ENCODE peak calls at places on chromosomes 6 and 20, in four cellular contexts. H, L, S and P are unnamed samples.
A peak's percentile ranks its signal among the peaks of the same experiment; 100 is the strongest.

GRCh38 chr20:4722993-4723392 is 1.3 kb downstream of the PRND start:
- DNase-seq in S (no peak), H (no peak), L (no peak), P (no peak)

GRCh38 chr6:25359191-25359861 is 80.2 kb downstream of the CARMIL1 start:
- DNase-seq in L (peak; percentile 85), S (no peak), H (no peak), P (peak; percentile 79)

GRCh38 chr6:41053056-41053455 is at the start of gene APOBEC2:
- DNase-seq in H (no peak), S (no peak), L (no peak), P (no peak)

GRCh38 chr20:29409833-29410804 is 1847.3 kb upstream of the DEFB115 start:
- DNase-seq in L (no peak), S (no peak), H (peak; percentile 82), P (no peak)

GRCh38 chr20:25738198-25738597 is 41.5 kb upstream of the ZNF337 start:
- DNase-seq in H (no peak), S (no peak), L (peak; percentile 13), P (no peak)

GRCh38 chr6:130758818-130759217 is 68.4 kb upstream of the SMLR1 start:
- DNase-seq in S (no peak), H (no peak), L (no peak), P (no peak)

GRCh38 chr20:52914870-52915269 is 57.3 kb upstream of the TSHZ2 start:
- DNase-seq in L (no peak), H (no peak), S (no peak), P (no peak)

GRCh38 chr20:43984587-43984986 is 69.9 kb downstream of the TOX2 start:
- DNase-seq in S (no peak), L (no peak), H (no peak), P (no peak)

GRCh38 chr6:87334683-87335082 is 5.6 kb upstream of the GJB7 start:
- DNase-seq in S (no peak), H (no peak), L (no peak), P (no peak)

GRCh38 chr20:36145877-36146707 is 8.4 kb upstream of the EPB41L1 start:
- DNase-seq in L (peak; percentile 23), H (peak; percentile 47), S (no peak), P (peak; percentile 81)

GRCh38 chr6:1686117-1687098 is 76.7 kb downstream of the FOXC1 start:
- DNase-seq in L (peak; percentile 99), H (no peak), S (no peak), P (peak; percentile 84)

GRCh38 chr6:139540276-139540675 is 165.8 kb upstream of the CITED2 start:
- DNase-seq in S (no peak), H (no peak), L (peak; percentile 64), P (peak; percentile 49)

GRCh38 chr20:57547250-57547649 is 13.7 kb upstream of the PCK1 start:
- DNase-seq in L (peak; percentile 6), S (no peak), H (no peak), P (no peak)

GRCh38 chr20:1333462-1334369 is 4.8 kb upstream of the SDCBP2 start:
- DNase-seq in H (no peak), L (no peak), S (no peak), P (no peak)

GRCh38 chr20:11170565-11170964 is 496.8 kb upstream of the JAG1 start:
- DNase-seq in S (no peak), H (no peak), L (peak; percentile 35), P (no peak)

GRCh38 chr20:2509794-2510193 is 1.1 kb upstream of the ZNF343 start:
- DNase-seq in L (no peak), S (no peak), H (no peak), P (no peak)

GRCh38 chr20:58597021-58597940 is 53.8 kb upstream of the STX16 start:
- DNase-seq in S (peak; percentile 32), L (peak; percentile 21), H (no peak), P (peak; percentile 70)

GRCh38 chr6:24574809-24575208 is 71.2 kb downstream of the KIAA0319 start:
- DNase-seq in S (no peak), L (no peak), H (no peak), P (no peak)

GRCh38 chr20:58854638-58855471 is 2.3 kb downstream of the GNAS start:
- DNase-seq in S (no peak), L (no peak), H (peak; percentile 55), P (no peak)

GRCh38 chr6:134938896-134939295 is 11.0 kb downstream of the ALDH8A1 start:
- DNase-seq in L (peak; percentile 4), H (no peak), S (no peak), P (no peak)

GRCh38 chr6:40917603-40918002 is 121.4 kb downstream of the UNC5CL start:
- DNase-seq in S (no peak), L (no peak), H (no peak), P (no peak)

GRCh38 chr6:39961178-39961577 is 26.9 kb upstream of the MOCS1 start:
- DNase-seq in H (no peak), L (peak; percentile 5), S (no peak), P (no peak)

GRCh38 chr6:105192707-105193465 is 13.1 kb upstream of the POPDC3 start:
- DNase-seq in S (no peak), L (peak; percentile 82), H (no peak), P (no peak)

GRCh38 chr6:106446287-106446885 is 85.9 kb downstream of the CRYBG1 start:
- DNase-seq in H (no peak), S (no peak), L (no peak), P (no peak)

GRCh38 chr20:38625896-38626295 is 24.3 kb downstream of the ARHGAP40 start:
- DNase-seq in S (no peak), H (no peak), L (no peak), P (no peak)

GRCh38 chr20:1376453-1377270 is 16.2 kb downstream of the FKBP1A start:
- DNase-seq in S (no peak), L (no peak), H (no peak), P (peak; percentile 66)

GRCh38 chr6:38279945-38280588 is 359.7 kb downstream of the BTBD9 start:
- DNase-seq in S (no peak), H (no peak), L (no peak), P (no peak)

GRCh38 chr6:134703206-134703605 is 246.7 kb downstream of the ALDH8A1 start:
- DNase-seq in H (no peak), S (no peak), L (no peak), P (no peak)

GRCh38 chr20:40319741-40320499 is 369.1 kb downstream of the MAFB start:
- DNase-seq in H (no peak), S (no peak), L (no peak), P (no peak)

GRCh38 chr20:40869416-40870147 is 159.0 kb upstream of the TOP1 start:
- DNase-seq in H (no peak), L (no peak), S (peak; percentile 15), P (no peak)

GRCh38 chr6:71727632-71728294 is 158.6 kb upstream of the RIMS1 start:
- DNase-seq in S (no peak), H (no peak), L (no peak), P (no peak)

GRCh38 chr6:71726121-71726520 is 160.2 kb upstream of the RIMS1 start:
- DNase-seq in H (no peak), L (no peak), S (no peak), P (no peak)

GRCh38 chr6:71724456-71725180 is 161.7 kb upstream of the RIMS1 start:
- DNase-seq in H (no peak), L (peak; percentile 25), S (no peak), P (no peak)

GRCh38 chr6:71733970-71734899 is 152.1 kb upstream of the RIMS1 start:
- DNase-seq in S (no peak), L (peak; percentile 37), H (no peak), P (no peak)

GRCh38 chr6:71730284-71730683 is 156.1 kb upstream of the RIMS1 start:
- DNase-seq in S (no peak), L (no peak), H (no peak), P (no peak)
- H3K27ac ChIP-seq in S (no peak overlapping the region), L (no peak overlapping the region), H (no peak overlapping the region), P (no peak overlapping the region)

DNA sequence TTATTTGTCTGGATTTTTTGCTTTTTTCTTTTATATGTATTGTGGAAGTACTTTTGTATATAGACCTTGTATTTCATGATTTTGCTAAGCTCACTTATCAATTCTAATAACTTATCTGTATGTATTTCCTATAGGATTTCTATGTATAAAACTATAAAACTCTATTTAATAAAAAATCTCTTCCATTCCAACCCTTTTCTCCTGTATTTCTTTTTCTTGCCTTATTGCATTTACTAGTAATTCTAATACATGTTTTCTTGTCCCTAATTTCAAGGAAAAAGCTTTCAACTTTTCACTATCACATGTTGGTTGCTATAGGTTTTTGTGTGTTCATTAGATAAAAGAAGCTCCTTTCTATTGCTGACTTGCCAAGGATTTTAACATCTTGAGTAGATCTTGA is 125.3 kb downstream of the MBOAT1 start:
- DNase-seq in L (no peak), S (no peak), H (no peak), P (no peak)
- H3K4me1 ChIP-seq in L (no peaks in the 10 kb centered on the region), S (no peaks in the 10 kb centered on the region), H (no peaks in the 10 kb centered on the region), P (no peaks in the 10 kb centered on the region)

DNA sequence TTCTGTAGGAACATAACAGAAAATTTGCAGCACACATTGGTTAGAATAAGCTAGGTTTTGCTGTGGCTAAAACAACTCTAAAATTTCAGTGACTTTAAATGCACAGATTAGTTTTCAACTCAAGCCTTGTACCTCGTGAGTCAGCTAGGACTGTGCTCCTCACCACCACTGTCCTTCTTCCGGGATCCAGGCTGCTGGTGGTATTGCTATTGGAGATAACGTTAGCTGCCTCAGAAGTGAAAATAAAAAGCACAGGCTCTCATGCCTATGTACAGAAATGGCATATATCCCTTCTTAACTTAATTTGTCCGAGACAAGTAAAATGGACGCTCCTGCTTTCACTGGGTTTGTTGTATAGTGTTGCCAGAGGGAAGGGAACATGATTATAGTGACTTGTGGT is 931.1 kb upstream of the EYS start:
- DNase-seq in L (no peak), S (no peak), H (no peak), P (no peak)
- H3K27ac ChIP-seq in L (no peak overlapping the region), S (no peak overlapping the region), H (no peak overlapping the region), P (no peak overlapping the region)

GRCh38 chr6:68652117-68652536 is 17.0 kb downstream of the ADGRB3 start:
- DNase-seq in H (no peak), L (no peak), S (no peak), P (no peak)

GRCh38 chr6:68655028-68655427 is 19.9 kb downstream of the ADGRB3 start:
- DNase-seq in S (no peak), H (no peak), L (no peak), P (no peak)

GRCh38 chr6:68654134-68654533 is 19.1 kb downstream of the ADGRB3 start:
- DNase-seq in L (no peak), H (no peak), S (no peak), P (no peak)

GRCh38 chr6:68653074-68653705 is 18.1 kb downstream of the ADGRB3 start:
- DNase-seq in L (no peak), H (no peak), S (no peak), P (no peak)

GRCh38 chr6:68653706-68654089 is 18.6 kb downstream of the ADGRB3 start:
- DNase-seq in L (no peak), H (no peak), S (no peak), P (no peak)
- H3K4me1 ChIP-seq in L (peaks cover 11% of the 10 kb centered on the region), H (no peaks in the 10 kb centered on the region), S (no peaks in the 10 kb centered on the region), P (no peaks in the 10 kb centered on the region)

DNA sequence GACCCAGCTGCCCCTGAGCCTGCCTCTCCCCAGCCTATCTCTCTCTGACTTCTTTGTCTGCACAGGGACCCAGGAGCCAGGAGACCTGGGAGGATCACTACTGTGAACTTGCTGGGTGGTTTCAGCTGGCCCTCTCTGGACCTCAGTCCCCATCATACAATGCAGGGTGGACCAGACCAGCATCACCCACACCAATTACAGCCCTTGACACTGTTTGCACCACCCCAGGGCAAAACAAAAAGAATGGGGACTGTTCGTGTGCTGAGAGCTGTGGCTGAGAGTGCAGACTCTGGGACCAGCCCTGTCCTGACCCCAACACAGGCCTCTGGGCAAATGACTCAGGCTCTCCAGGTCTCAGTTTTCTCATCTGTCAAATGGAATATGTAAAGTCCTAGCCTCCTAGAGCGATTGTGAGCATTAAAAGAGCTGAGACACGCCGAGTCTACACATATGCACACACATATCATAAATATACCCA is 25.4 kb downstream of the PTGIS start:
- DNase-seq in L (no peak), S (no peak), H (no peak), P (no peak)
- H3K27ac ChIP-seq in L (no peak overlapping the region), S (peak overlapping the region; percentile 1), H (no peak overlapping the region), P (peak overlapping the region; percentile 0)